ENCODE peak calls at places on chromosome 22, in ten cellular contexts. K is stimulated activated CD8-positive, alpha-beta memory T cell treated with anti-CD3 and anti-CD28 coated beads, Interleukin-7, amount 100 ng/mL, for 1 hour; O is hepatic stellate cell; V is upper lobe of right lung; X is GM10248; H is PC-3; I is neural crest cell; Q is caudate nucleus; B is progenitor cell of endocrine pancreas; D is left kidney. J is an unnamed sample.

GRCh38 chr22:33493476-33494205 is 426.6 kb downstream of the LARGE1 start:
- DNase-seq in K (no peak), O (no peak), V (no peak), X (no peak), H (no peak), I (no peak), Q (no peak), B (no peak), D (no peak), J (no peak)

GRCh38 chr22:22394589-22394988 is 114.0 kb downstream of the ZNF280B start:
- DNase-seq in K (no peak), O (no peak), V (no peak), X (peak; percentile 4), H (no peak), I (no peak), Q (no peak), B (no peak), D (peak; percentile 14), J (no peak)

GRCh38 chr22:27844656-27845602 is 43.4 kb upstream of the MN1 start:
- DNase-seq in K (no peak), O (no peak), V (no peak), X (no peak), H (no peak), I (no peak), Q (no peak), B (no peak), D (peak; percentile 79), J (no peak)

GRCh38 chr22:50456466-50457234 is 18.2 kb downstream of the SBF1 start:
- DNase-seq in K (no peak), O (no peak), V (no peak), X (no peak), H (no peak), I (no peak), Q (no peak), B (no peak), D (no peak), J (no peak)

GRCh38 chr22:29661355-29661754 is 57.9 kb downstream of the NF2 start:
- DNase-seq in K (no peak), O (peak; percentile 17), V (no peak), X (no peak), H (no peak), I (no peak), Q (no peak), B (no peak), D (no peak), J (no peak)

GRCh38 chr22:17845790-17846189 is 71.5 kb upstream of the BID start:
- DNase-seq in K (no peak), O (no peak), V (no peak), X (no peak), H (no peak), I (no peak), Q (no peak), B (no peak), D (no peak), J (no peak)

GRCh38 chr22:38070250-38070921 is 13.2 kb downstream of the PICK1 start:
- DNase-seq in K (no peak), O (no peak), V (no peak), X (no peak), H (no peak), I (no peak), Q (no peak), B (no peak), D (no peak), J (no peak)

GRCh38 chr22:23856721-23857605 is 712 bp upstream of the SLC2A11 start:
- DNase-seq in K (no peak), O (peak; percentile 69), V (peak; percentile 77), X (peak; percentile 71), H (no peak), I (peak; percentile 53), Q (peak; percentile 70), B (peak; percentile 41), D (peak; percentile 86), J (peak; percentile 69)

GRCh38 chr22:19195796-19196731 is 17.5 kb upstream of the SLC25A1 start:
- DNase-seq in K (no peak), O (no peak), V (no peak), X (no peak), H (no peak), I (no peak), Q (no peak), B (no peak), D (no peak), J (no peak)

GRCh38 chr22:48071305-48071704 is 1308.9 kb downstream of the TBC1D22A start:
- DNase-seq in K (no peak), O (no peak), V (no peak), X (no peak), H (no peak), I (no peak), Q (no peak), B (no peak), D (no peak), J (no peak)

J was measured in mesothelial cell of epicardium.